ENCODE peak calls at places on chromosomes 16 and 17, in ten cellular contexts. E, M, R, G, T, S, Y, Q, C and B are unnamed samples.

GRCh38 chr17:33521784-33522183 is 228.7 kb upstream of the ASIC2 start:
- DNase-seq in Q (no peak), E (no peak), C (no peak), S (no peak), R (no peak), T (no peak), M (peak; percentile 66), Y (no peak), G (no peak), B (peak; percentile 94)

GRCh38 chr17:1264196-1264595 is 6.0 kb upstream of the BHLHA9 start:
- DNase-seq in G (no peak), Q (no peak), T (no peak), S (peak; percentile 15), M (no peak), C (no peak), E (no peak), R (no peak), Y (no peak), B (peak; percentile 63)

GRCh38 chr16:55476625-55477533 is 2.1 kb upstream of the MMP2 start:
- DNase-seq in S (no peak), C (no peak), G (no peak), T (no peak), M (no peak), Y (no peak), Q (no peak), E (no peak), R (no peak), B (no peak)

GRCh38 chr17:45305532-45306087 is 11.2 kb downstream of the MAP3K14 start:
- DNase-seq in C (no peak), T (no peak), Y (no peak), E (peak; percentile 78), G (no peak), M (no peak), S (peak; percentile 65), Q (peak; percentile 55), R (peak; percentile 74), B (no peak)

GRCh38 chr17:36463916-36464764 is 22.3 kb upstream of the ZNHIT3 start:
- DNase-seq in Y (peak; percentile 75), Q (peak; percentile 63), M (no peak), G (no peak), E (peak; percentile 72), T (peak; percentile 69), R (peak; percentile 67), C (peak; percentile 74), S (peak; percentile 90), B (peak; percentile 100)

GRCh38 chr17:77323413-77324171 is 182.8 kb downstream of the SEC14L1 start:
- DNase-seq in C (no peak), R (peak; percentile 52), T (peak; percentile 79), G (no peak), Q (peak; percentile 87), S (peak; percentile 91), M (peak; percentile 66), Y (peak; percentile 77), E (peak; percentile 57), B (peak; percentile 64)

GRCh38 chr17:13600475-13601316 is 1.0 kb downstream of the HS3ST3A1 start:
- DNase-seq in T (no peak), Q (peak; percentile 38), R (peak; percentile 25), C (no peak), M (peak; percentile 21), G (no peak), S (peak; percentile 43), E (peak; percentile 21), Y (no peak), B (peak; percentile 85)

GRCh38 chr16:11314309-11314894 is 30.9 kb upstream of the RMI2 start:
- DNase-seq in E (no peak), Y (no peak), T (no peak), Q (no peak), G (no peak), C (no peak), R (no peak), M (no peak), S (no peak), B (no peak)

GRCh38 chr16:49345829-49346228 is 27.8 kb upstream of the C16orf78 start:
- DNase-seq in G (no peak), R (no peak), T (no peak), M (no peak), E (no peak), S (peak; percentile 3), Q (no peak), C (no peak), Y (no peak), B (peak; percentile 89)

GRCh38 chr17:54945671-54946070 is 22.8 kb downstream of the COX11 start:
- DNase-seq in T (no peak), G (no peak), Q (no peak), Y (peak; percentile 49), C (no peak), R (no peak), M (no peak), S (peak; percentile 22), E (no peak), B (no peak)

GRCh38 chr16:861446-861845 is 60.9 kb upstream of the GNG13 start:
- DNase-seq in E (no peak), T (no peak), R (no peak), Y (no peak), G (no peak), M (no peak), Q (no peak), S (no peak), C (no peak), B (no peak)

GRCh38 chr17:17495448-17496188 is 577 bp downstream of the RASD1 start:
- DNase-seq in Q (peak; percentile 47), Y (peak; percentile 27), M (no peak), S (no peak), T (peak; percentile 77), G (no peak), C (peak; percentile 8), R (peak; percentile 4), E (peak; percentile 59), B (peak; percentile 90)

GRCh38 chr16:20937736-20938135 is 37.2 kb downstream of the LYRM1 start:
- DNase-seq in S (no peak), G (no peak), C (no peak), M (no peak), R (no peak), T (no peak), Y (no peak), Q (no peak), E (no peak), B (no peak)

GRCh38 chr17:4479340-4479981 is 19.2 kb upstream of the SPNS2 start:
- DNase-seq in Q (no peak), G (no peak), S (no peak), C (no peak), M (no peak), E (no peak), T (no peak), Y (no peak), R (no peak), B (no peak)

GRCh38 chr17:4482338-4483011 is 16.2 kb upstream of the SPNS2 start:
- DNase-seq in M (no peak), Q (no peak), S (no peak), R (no peak), E (no peak), Y (no peak), C (no peak), T (no peak), G (no peak), B (peak; percentile 58)

GRCh38 chr17:4479982-4480751 is 18.5 kb upstream of the SPNS2 start:
- DNase-seq in E (no peak), S (no peak), C (no peak), M (no peak), Q (no peak), T (no peak), R (no peak), Y (no peak), G (no peak), B (no peak)

GRCh38 chr17:4483012-4483840 is 15.5 kb upstream of the SPNS2 start:
- DNase-seq in G (no peak), E (no peak), C (peak; percentile 87), S (no peak), R (no peak), T (no peak), Y (no peak), M (no peak), Q (no peak), B (peak; percentile 88)

DNA sequence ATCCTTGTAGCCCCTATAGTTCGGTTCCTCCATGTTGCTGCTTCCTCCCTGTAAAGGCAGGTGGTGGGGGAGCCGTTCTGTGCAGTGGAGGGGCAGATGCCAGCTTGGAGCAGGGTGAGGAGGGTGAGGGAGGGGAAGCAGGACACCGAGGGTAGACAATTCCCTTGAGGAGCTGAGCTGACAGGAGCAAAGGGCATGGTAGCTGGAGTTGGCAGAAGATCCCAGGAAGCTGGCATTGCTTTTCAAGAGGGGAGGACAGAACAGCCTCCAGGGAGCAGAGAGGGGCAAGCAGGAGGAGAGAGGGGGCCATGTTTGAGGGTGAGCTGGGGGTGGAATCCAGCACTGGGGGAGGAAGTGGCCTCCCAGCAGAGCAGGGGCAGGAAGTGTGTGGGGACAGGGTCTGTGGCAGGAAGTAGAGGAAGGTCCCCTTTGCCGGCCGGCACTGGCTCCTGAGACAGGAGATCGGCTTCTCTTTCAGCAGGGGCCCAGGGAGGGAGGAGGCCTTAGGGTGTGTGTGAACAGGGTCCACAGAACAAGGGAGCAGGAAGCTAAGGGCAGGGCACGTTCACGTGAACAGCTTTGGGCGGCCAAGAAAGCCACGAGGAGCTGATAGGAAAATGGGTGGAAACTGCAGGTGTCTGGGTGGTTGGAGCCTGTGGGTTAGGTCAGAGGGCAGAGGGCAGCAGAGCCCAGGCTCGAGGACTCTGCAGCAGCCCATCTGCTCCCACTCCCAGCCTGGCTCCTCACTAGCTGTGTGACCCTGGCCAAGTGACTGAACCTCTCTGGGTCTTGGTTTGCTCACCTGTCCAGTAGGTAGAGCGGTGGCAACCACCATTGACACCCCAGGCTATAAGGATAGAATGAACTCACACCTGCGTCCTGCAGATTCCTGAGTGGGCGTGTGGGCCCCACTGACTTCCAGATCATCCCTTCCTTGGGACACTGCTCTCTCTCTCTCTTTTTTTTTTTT is 17.5 kb upstream of the SPNS2 start:
- DNase-seq in G (no peak), T (no peak), C (no peak), Q (no peak), E (no peak), S (no peak), R (no peak), M (no peak), Y (no peak), B (no peak)
- H3K4me3 ChIP-seq in G (no peak overlapping the region), T (no peak overlapping the region), C (no peak overlapping the region), Q (no peak overlapping the region), E (no peak overlapping the region), S (no peak overlapping the region), R (no peak overlapping the region), M (no peak overlapping the region), Y (no peak overlapping the region), B (no peak overlapping the region)

GRCh38 chr17:35087731-35088646 is 24.5 kb upstream of the RFFL start:
- DNase-seq in G (no peak), R (peak; percentile 42), E (peak; percentile 53), T (peak; percentile 79), S (peak; percentile 54), M (peak; percentile 42), Q (peak; percentile 52), C (peak; percentile 35), Y (peak; percentile 52), B (peak; percentile 87)
- TF ChIP-seq CTCF in G (no peak), R (peak; percentile 5), E (no peak), T (no peak), S (no peak), M (no peak), Q (no peak), C (no peak), Y (peak; percentile 6), B (no peak)

GRCh38 chr16:57950382-57950781 is 20.5 kb downstream of the CNGB1 start:
- DNase-seq in M (no peak), C (no peak), G (no peak), Q (no peak), E (no peak), S (no peak), T (no peak), R (no peak), Y (no peak), B (no peak)
- H3K4me3 ChIP-seq in M (no peak overlapping the region), C (no peak overlapping the region), G (no peak overlapping the region), Q (no peak overlapping the region), E (no peak overlapping the region), S (no peak overlapping the region), T (no peak overlapping the region), R (no peak overlapping the region), Y (no peak overlapping the region), B (no peak overlapping the region)

GRCh38 chr17:7046127-7046724 is 2.3 kb upstream of the SLC16A11 start:
- DNase-seq in M (no peak), T (peak; percentile 94), G (no peak), S (no peak), C (peak; percentile 91), R (no peak), Q (no peak), Y (no peak), E (no peak), B (peak; percentile 93)
- TF ChIP-seq CTCF in M (no peak), T (no peak), G (no peak), S (no peak), C (no peak), R (no peak), Q (no peak), Y (no peak), E (no peak), B (no peak)